ENCODE peak calls at places on chromosomes 2 and 18, in eight cellular contexts. U is COR-L47, A is WTC11, W is A673, R is AG04450, O is foreskin fibroblast, K is body of pancreas, J is GM23248. Y is an unnamed sample.

GRCh38 chr18:36365836-36366775 is 68.6 kb downstream of the FHOD3 start:
- DNase-seq in K (no peak), W (no peak), O (no peak), R (no peak), J (no peak), U (no peak), A (no peak), Y (no peak)

GRCh38 chr2:204842731-204843490 is 297.6 kb downstream of the PARD3B start:
- DNase-seq in O (peak; percentile 86), W (peak; percentile 41), U (no peak), K (no peak), R (peak; percentile 89), A (no peak), J (peak; percentile 97), Y (no peak)

GRCh38 chr18:35524236-35524635 is 26.5 kb upstream of the INO80C start:
- DNase-seq in O (no peak), W (no peak), A (no peak), U (no peak), K (no peak), R (no peak), J (no peak), Y (peak; percentile 76)

GRCh38 chr2:102975996-102976636 is 214.3 kb downstream of the TMEM182 start:
- DNase-seq in R (no peak), W (peak; percentile 42), J (peak; percentile 29), U (peak; percentile 29), A (peak; percentile 64), O (no peak), K (no peak), Y (no peak)

GRCh38 chr2:104859310-104860130 is 5.6 kb downstream of the POU3F3 start:
- DNase-seq in A (no peak), U (no peak), J (no peak), K (no peak), O (no peak), W (no peak), R (no peak), Y (no peak)

GRCh38 chr2:112593761-112594160 is 9.4 kb downstream of the CHCHD5 start:
- DNase-seq in O (no peak), R (no peak), K (no peak), U (no peak), W (no peak), A (no peak), J (no peak), Y (no peak)

GRCh38 chr2:20168727-20169696 is 55.9 kb downstream of the SDC1 start:
- DNase-seq in J (no peak), R (no peak), W (no peak), O (no peak), A (no peak), U (no peak), K (peak; percentile 3), Y (no peak)

GRCh38 chr2:68643011-68643873 is at the start of gene PROKR1:
- DNase-seq in J (peak; percentile 55), U (peak; percentile 50), W (peak; percentile 55), O (peak; percentile 9), A (peak; percentile 72), R (no peak), K (peak; percentile 40), Y (no peak)

GRCh38 chr2:10909050-10909995 is 2.4 kb upstream of the KCNF1 start:
- DNase-seq in U (peak; percentile 42), O (no peak), A (peak; percentile 81), K (no peak), W (peak; percentile 57), J (no peak), R (no peak), Y (no peak)

GRCh38 chr18:23545247-23545789 is 41.0 kb downstream of the NPC1 start:
- DNase-seq in J (no peak), A (no peak), U (no peak), W (no peak), R (no peak), K (no peak), O (no peak), Y (no peak)

GRCh38 chr2:160836755-160837154 is 323.5 kb upstream of the TANK start:
- DNase-seq in U (no peak), R (peak; percentile 90), A (no peak), J (peak; percentile 90), O (peak; percentile 90), K (no peak), W (peak; percentile 40), Y (no peak)

GRCh38 chr2:191885650-191886049 is 38.8 kb upstream of the CAVIN2 start:
- DNase-seq in J (no peak), R (no peak), O (no peak), W (no peak), A (no peak), K (no peak), U (no peak), Y (no peak)

GRCh38 chr2:37068671-37069070 is 15.5 kb downstream of the HEATR5B start:
- DNase-seq in A (no peak), R (no peak), O (no peak), W (no peak), K (no peak), J (no peak), U (no peak), Y (no peak)

GRCh38 chr18:49029628-49030027 is 78.9 kb upstream of the SMAD7 start:
- DNase-seq in O (no peak), U (no peak), W (no peak), K (no peak), A (no peak), R (no peak), J (no peak), Y (no peak)

GRCh38 chr18:76803814-76804213 is 18.5 kb upstream of the ZNF236 start:
- DNase-seq in R (no peak), A (peak; percentile 79), J (peak; percentile 75), O (peak; percentile 37), W (peak; percentile 86), K (peak; percentile 63), U (peak; percentile 72), Y (peak; percentile 73)

GRCh38 chr2:31886700-31887099 is 124.1 kb downstream of the MEMO1 start:
- DNase-seq in O (no peak), W (peak; percentile 26), A (peak; percentile 41), U (no peak), J (no peak), R (no peak), K (no peak), Y (no peak)

GRCh38 chr2:66509326-66509811 is 74.4 kb downstream of the MEIS1 start:
- DNase-seq in R (no peak), J (peak; percentile 40), K (no peak), W (peak; percentile 35), U (no peak), O (no peak), A (no peak), Y (peak; percentile 30)

GRCh38 chr2:152580722-152581121 is 136.5 kb downstream of the PRPF40A start:
- DNase-seq in R (no peak), K (no peak), A (no peak), U (no peak), O (no peak), J (no peak), W (no peak), Y (no peak)

GRCh38 chr2:128440087-128440665 is 121.5 kb upstream of the HS6ST1 start:
- DNase-seq in A (no peak), W (no peak), U (no peak), R (no peak), K (no peak), J (no peak), O (no peak), Y (no peak)

GRCh38 chr2:111066062-111066593 is 54.6 kb upstream of the BCL2L11 start:
- DNase-seq in U (no peak), O (no peak), A (no peak), J (no peak), R (no peak), W (no peak), K (no peak), Y (no peak)

GRCh38 chr18:50819027-50819726 is 639 bp downstream of the MRO start:
- DNase-seq in A (peak; percentile 76), R (no peak), U (peak; percentile 34), W (no peak), J (peak; percentile 28), O (no peak), K (peak; percentile 79), Y (no peak)

GRCh38 chr2:135742307-135742838 is 718 bp downstream of the UBXN4 start:
- DNase-seq in W (peak; percentile 59), A (peak; percentile 48), O (peak; percentile 30), R (no peak), K (peak; percentile 51), J (peak; percentile 81), U (peak; percentile 35), Y (peak; percentile 66)

GRCh38 chr2:54666131-54666637 is 57.3 kb upstream of the EML6 start:
- DNase-seq in O (peak; percentile 70), J (peak; percentile 90), A (no peak), U (no peak), W (peak; percentile 86), R (no peak), K (no peak), Y (no peak)

GRCh38 chr2:236753611-236754010 is 184.0 kb downstream of the ACKR3 start:
- DNase-seq in W (no peak), O (no peak), A (no peak), K (no peak), J (no peak), U (no peak), R (no peak), Y (no peak)

GRCh38 chr2:116510117-116510671 is 1304.3 kb upstream of the DDX18 start:
- DNase-seq in U (peak; percentile 73), O (no peak), K (no peak), J (peak; percentile 11), W (peak; percentile 10), R (no peak), A (no peak), Y (no peak)

GRCh38 chr18:63339920-63340484 is 20.4 kb upstream of the BCL2 start:
- DNase-seq in J (peak; percentile 68), A (peak; percentile 47), W (peak; percentile 80), O (no peak), R (no peak), U (peak; percentile 80), K (no peak), Y (peak; percentile 15)

GRCh38 chr2:43025709-43026290 is 200.6 kb downstream of the ZFP36L2 start:
- DNase-seq in U (no peak), K (no peak), J (no peak), R (no peak), W (no peak), O (no peak), A (no peak), Y (no peak)

GRCh38 chr18:61616111-61616610 is 276.6 kb downstream of the RNF152 start:
- DNase-seq in R (no peak), K (no peak), O (no peak), A (no peak), W (no peak), J (no peak), U (no peak), Y (no peak)

GRCh38 chr2:25306767-25307368 is 34.9 kb downstream of the DNMT3A start:
- DNase-seq in J (peak; percentile 14), W (no peak), R (no peak), K (no peak), U (no peak), A (no peak), O (no peak), Y (no peak)

GRCh38 chr2:146701183-146701582 is 1143.6 kb upstream of the ACVR2A start:
- DNase-seq in W (peak; percentile 57), U (no peak), J (no peak), A (peak; percentile 77), K (no peak), O (no peak), R (no peak), Y (no peak)

Y was measured in NCI-H2227 treated with DMSO at 0.1 percent for 48 hours.